ENCODE peak calls at places on chromosomes 4 and X, in six cellular contexts. I, Z, E, N, C and Q are unnamed samples.
A peak's percentile ranks its signal among the peaks of the same experiment; 100 is the strongest.

GRCh38 chr4:159398236-159398638 is 295.4 kb downstream of the RAPGEF2 start:
- DNase-seq in I (peak; percentile 63), Z (peak; percentile 22), E (no peak), N (no peak), C (no peak), Q (no peak)

GRCh38 chr4:127782275-127783025 is at the start of gene HSPA4L:
- DNase-seq in I (peak; percentile 45), Z (peak; percentile 75), E (peak; percentile 63), N (peak; percentile 32), C (peak; percentile 43), Q (peak; percentile 90)

GRCh38 chr4:2797545-2798305 is 4.8 kb downstream of the SH3BP2 start:
- DNase-seq in I (no peak), Z (no peak), E (no peak), N (no peak), C (peak; percentile 63), Q (no peak)

GRCh38 chrX:30612250-30612655 is 34.7 kb upstream of the TASL start:
- DNase-seq in I (no peak), Z (no peak), E (no peak), N (no peak), C (no peak), Q (no peak)

GRCh38 chrX:1074755-1075154 is 137.7 kb downstream of the CRLF2 start:
- DNase-seq in I (no peak), Z (no peak), E (no peak), N (no peak), C (no peak), Q (no peak)

GRCh38 chr4:26197018-26197779 is 123.6 kb upstream of the RBPJ start:
- DNase-seq in I (peak; percentile 97), Z (peak; percentile 96), E (peak; percentile 98), N (no peak), C (no peak), Q (peak; percentile 79)

GRCh38 chrX:10821293-10821692 is 200.9 kb upstream of the MID1 start:
- DNase-seq in I (no peak), Z (no peak), E (no peak), N (no peak), C (no peak), Q (no peak)

GRCh38 chr4:111464251-111465045 is 680.8 kb upstream of the FAM241A start:
- DNase-seq in I (no peak), Z (no peak), E (no peak), N (no peak), C (no peak), Q (no peak)

GRCh38 chrX:39356119-39356807 is 555.0 kb downstream of the MID1IP1 start:
- DNase-seq in I (no peak), Z (no peak), E (no peak), N (no peak), C (no peak), Q (no peak)

GRCh38 chrX:76148011-76148665 is 24.7 kb upstream of the PBDC1 start:
- DNase-seq in I (peak; percentile 25), Z (peak; percentile 55), E (no peak), N (no peak), C (no peak), Q (peak; percentile 27)

GRCh38 chrX:130049821-130050220 is 60.5 kb downstream of the ELF4 start:
- DNase-seq in I (no peak), Z (no peak), E (no peak), N (no peak), C (no peak), Q (no peak)

GRCh38 chr4:156261230-156261629 is 307.6 kb upstream of the CTSO start:
- DNase-seq in I (no peak), Z (no peak), E (no peak), N (no peak), C (no peak), Q (no peak)

GRCh38 chrX:31168596-31168995 is 96.8 kb upstream of the FTHL17 start:
- DNase-seq in I (no peak), Z (no peak), E (no peak), N (no peak), C (no peak), Q (no peak)

GRCh38 chr4:174681723-174682300 is 147.2 kb downstream of the GLRA3 start:
- DNase-seq in I (peak; percentile 25), Z (peak; percentile 59), E (no peak), N (no peak), C (no peak), Q (no peak)

GRCh38 chrX:154378059-154378798 is 866 bp upstream of the EMD start:
- DNase-seq in I (peak; percentile 40), Z (peak; percentile 68), E (no peak), N (no peak), C (peak; percentile 67), Q (no peak)

GRCh38 chr4:11954093-11954492 is 525.4 kb upstream of the HS3ST1 start:
- DNase-seq in I (no peak), Z (peak; percentile 3), E (peak; percentile 44), N (peak; percentile 8), C (no peak), Q (peak; percentile 28)

GRCh38 chr4:107183155-107183774 is 147.2 kb upstream of the DKK2 start:
- DNase-seq in I (peak; percentile 58), Z (peak; percentile 80), E (peak; percentile 55), N (peak; percentile 47), C (no peak), Q (peak; percentile 71)

GRCh38 chrX:21975827-21976226 is 35.3 kb downstream of the SMS start:
- DNase-seq in I (peak; percentile 89), Z (peak; percentile 75), E (no peak), N (no peak), C (no peak), Q (peak; percentile 71)

GRCh38 chr4:40524642-40525041 is 105.0 kb downstream of the RBM47 start:
- DNase-seq in I (peak; percentile 61), Z (no peak), E (no peak), N (no peak), C (peak; percentile 17), Q (no peak)

GRCh38 chr4:40523581-40523980 is 106.1 kb downstream of the RBM47 start:
- DNase-seq in I (no peak), Z (no peak), E (no peak), N (no peak), C (no peak), Q (no peak)

GRCh38 chr4:40520533-40520932 is 109.1 kb downstream of the RBM47 start:
- DNase-seq in I (no peak), Z (no peak), E (no peak), N (no peak), C (no peak), Q (no peak)

GRCh38 chr4:40525811-40526598 is 103.7 kb downstream of the RBM47 start:
- DNase-seq in I (peak; percentile 88), Z (peak; percentile 90), E (peak; percentile 51), N (no peak), C (no peak), Q (peak; percentile 93)

GRCh38 chr4:40521957-40522356 is 107.7 kb downstream of the RBM47 start:
- DNase-seq in I (no peak), Z (no peak), E (no peak), N (no peak), C (no peak), Q (no peak)
- H3K4me1 ChIP-seq in I (peaks cover 11% of the 10 kb centered on the region), Z (peaks cover 15% of the 10 kb centered on the region), E (peaks cover 20% of the 10 kb centered on the region), N (no peaks in the 10 kb centered on the region), C (peaks cover 6% of the 10 kb centered on the region), Q (no peaks in the 10 kb centered on the region)

GRCh38 chrX:122591546-122591945 is 592.5 kb upstream of the GRIA3 start:
- DNase-seq in I (no peak), Z (no peak), E (no peak), N (no peak), C (no peak), Q (no peak)

GRCh38 chrX:122583526-122583925 is 600.6 kb upstream of the GRIA3 start:
- DNase-seq in I (no peak), Z (no peak), E (no peak), N (no peak), C (no peak), Q (no peak)

GRCh38 chrX:122582280-122582679 is 601.8 kb upstream of the GRIA3 start:
- DNase-seq in I (no peak), Z (peak; percentile 49), E (no peak), N (no peak), C (no peak), Q (no peak)

GRCh38 chrX:122586831-122587230 is 597.2 kb upstream of the GRIA3 start:
- DNase-seq in I (no peak), Z (peak; percentile 41), E (no peak), N (no peak), C (no peak), Q (no peak)
- H3K27me3 ChIP-seq in I (no peaks in the 10 kb centered on the region), Z (no peaks in the 10 kb centered on the region), E (no peaks in the 10 kb centered on the region), N (no peaks in the 10 kb centered on the region), C (no peaks in the 10 kb centered on the region), Q (no peaks in the 10 kb centered on the region)

DNA sequence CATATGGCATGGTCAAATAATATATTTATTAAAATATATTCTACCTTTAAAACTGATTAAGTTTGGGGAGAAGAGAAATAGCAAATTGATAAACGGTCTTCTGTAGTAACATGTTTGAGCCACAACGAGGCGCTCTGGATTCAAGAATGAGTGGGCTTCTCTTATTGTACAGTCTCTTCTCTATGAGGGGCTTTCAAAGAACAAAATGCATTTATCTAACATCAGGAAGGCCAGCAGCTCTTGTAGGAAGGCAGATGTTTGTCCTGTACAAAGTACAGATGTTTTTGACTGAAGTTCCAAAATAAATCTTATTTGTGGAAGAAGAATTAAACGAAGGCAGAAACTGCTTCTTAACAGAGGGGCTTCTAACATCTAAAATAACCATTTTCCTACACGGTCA is 153.6 kb downstream of the RASL11B start:
- DNase-seq in I (peak; percentile 81), Z (peak; percentile 70), E (peak; percentile 26), N (peak; percentile 48), C (no peak), Q (peak; percentile 75)
- H3K4me1 ChIP-seq in I (peaks cover 28% of the 10 kb centered on the region), Z (peaks cover 74% of the 10 kb centered on the region), E (peaks cover 8% of the 10 kb centered on the region), N (peaks cover 25% of the 10 kb centered on the region), C (peaks cover 61% of the 10 kb centered on the region), Q (peaks cover 53% of the 10 kb centered on the region)

DNA sequence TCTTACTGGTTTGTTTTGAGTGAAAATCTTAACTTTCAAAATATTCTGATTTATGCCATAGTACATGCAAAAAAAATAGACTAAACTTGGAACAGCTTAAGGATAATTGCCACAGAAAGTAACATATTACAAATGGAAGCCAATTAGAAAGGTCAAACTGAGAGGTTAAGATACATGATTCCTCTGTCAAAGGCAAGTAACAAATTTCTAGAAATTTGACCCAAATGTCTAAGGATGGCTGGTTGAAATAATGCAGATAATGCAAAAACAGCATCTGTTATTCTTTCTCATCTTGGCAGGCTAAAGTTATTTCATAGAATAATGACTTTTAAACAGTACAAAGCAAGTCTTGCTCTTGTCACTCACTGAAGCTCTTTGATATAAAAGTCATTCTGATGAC is 10.5 kb downstream of the FGF5 start:
- DNase-seq in I (no peak), Z (no peak), E (no peak), N (no peak), C (no peak), Q (no peak)
- H3K27me3 ChIP-seq in I (no peaks in the 10 kb centered on the region), Z (no peaks in the 10 kb centered on the region), E (peaks cover 44% of the 10 kb centered on the region), N (no peaks in the 10 kb centered on the region), C (peaks cover 15% of the 10 kb centered on the region), Q (peaks cover 34% of the 10 kb centered on the region)